ENCODE peak calls at places on chromosomes 16 and 17, in four cellular contexts. I is AG04450, K is lower lobe of right lung, B is IMR-90. H is an unnamed sample.

GRCh38 chr16:14249291-14250032 is 178.3 kb downstream of the MRTFB start:
- DNase-seq in I (no peak), K (no peak), B (peak), H (peak)

GRCh38 chr16:27326738-27327585 is 13.2 kb downstream of the IL4R start:
- DNase-seq in I (peak), K (peak), B (peak), H (peak)

GRCh38 chr17:4514206-4514605 is 15.5 kb downstream of the SPNS2 start:
- DNase-seq in I (no peak), K (peak), B (no peak), H (no peak)

GRCh38 chr16:86462334-86463084 is 47.8 kb upstream of the FOXF1 start:
- DNase-seq in I (peak), K (no peak), B (peak), H (no peak)

GRCh38 chr17:7712111-7712771 is 5.3 kb upstream of the DNAH2 start:
- DNase-seq in I (no peak), K (no peak), B (no peak), H (no peak)

GRCh38 chr17:74045608-74046007 is 157.9 kb upstream of the RPL38 start:
- DNase-seq in I (no peak), K (no peak), B (no peak), H (no peak)

GRCh38 chr17:3667366-3668278 is 756 bp downstream of the TAX1BP3 start:
- DNase-seq in I (peak), K (peak), B (peak), H (peak)

GRCh38 chr17:61431594-61432311 is 20.5 kb upstream of the TBX4 start:
- DNase-seq in I (no peak), K (no peak), B (peak), H (no peak)

GRCh38 chr17:4772235-4772613 is 538 bp downstream of the TM4SF5 start:
- DNase-seq in I (no peak), K (no peak), B (no peak), H (no peak)

GRCh38 chr16:83890359-83890758 is 8.6 kb upstream of the MLYCD start:
- DNase-seq in I (no peak), K (no peak), B (no peak), H (no peak)

GRCh38 chr16:66485361-66485760 is 58.3 kb downstream of the BEAN1 start:
- DNase-seq in I (no peak), K (no peak), B (no peak), H (no peak)

GRCh38 chr17:17782425-17783120 is 54.2 kb downstream of the SREBF1 start:
- DNase-seq in I (no peak), K (no peak), B (no peak), H (no peak)

GRCh38 chr17:32546031-32546444 is 59.2 kb downstream of the CDK5R1 start:
- DNase-seq in I (no peak), K (no peak), B (no peak), H (no peak)

GRCh38 chr17:68289473-68289872 is 1.5 kb downstream of the SLC16A6 start:
- DNase-seq in I (no peak), K (no peak), B (no peak), H (no peak)

GRCh38 chr17:82740906-82741759 is 5.7 kb downstream of the FN3K start:
- DNase-seq in I (no peak), K (peak), B (no peak), H (no peak)

GRCh38 chr17:82734987-82735866 is at the start of gene FN3K:
- DNase-seq in I (peak), K (peak), B (peak), H (peak)

GRCh38 chr17:82737981-82738877 is 2.8 kb downstream of the FN3K start:
- DNase-seq in I (no peak), K (peak), B (peak), H (no peak)

GRCh38 chr17:82732118-82732743 is 3.2 kb upstream of the FN3K start:
- DNase-seq in I (no peak), K (no peak), B (no peak), H (no peak)

GRCh38 chr17:82736511-82737185 is 1.2 kb downstream of the FN3K start:
- DNase-seq in I (no peak), K (no peak), B (no peak), H (no peak)
- H3K4me3 ChIP-seq in I (no peak), K (peak), B (no peak), H (no peak)

GRCh38 chr17:58811301-58811700 is 55.6 kb downstream of the PPM1E start:
- DNase-seq in I (no peak), K (no peak), B (no peak), H (no peak)
- TF ChIP-seq CTCF in I (no peak), K (no peak), B (no peak), H (no peak)

GRCh38 chr16:284204-285120 is 1.5 kb downstream of the PDIA2 start:
- DNase-seq in I (no peak), K (no peak), B (no peak), H (no peak)
- H3K4me3 ChIP-seq in I (no peak), K (no peak), B (no peak), H (no peak)

GRCh38 chr16:55478827-55479559 is at the start of gene MMP2:
- DNase-seq in I (no peak), K (peak), B (peak), H (peak)
- TF ChIP-seq CTCF in I (no peak), K (no peak), B (no peak), H (no peak)

DNA sequence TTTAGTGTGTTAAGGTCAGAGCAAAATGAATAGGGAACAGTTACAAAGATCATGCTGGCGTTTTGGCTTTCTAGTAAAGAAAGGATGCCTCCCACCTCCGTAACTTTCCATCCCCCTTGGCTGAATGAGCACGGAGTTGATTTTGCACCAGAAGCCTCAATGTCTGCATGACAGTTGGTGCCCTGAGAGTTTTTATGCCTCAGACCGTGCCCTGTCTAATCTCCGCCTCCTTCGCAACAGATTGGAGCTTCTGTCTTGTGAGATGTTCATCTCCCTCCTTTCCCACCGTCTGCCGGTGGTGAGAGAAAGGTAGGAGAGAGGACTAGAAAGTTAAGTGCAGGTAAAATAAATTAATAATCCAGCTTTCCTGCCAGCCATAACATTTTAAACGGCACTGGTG is 1.9 kb downstream of the HS3ST4 start:
- DNase-seq in I (no peak), K (no peak), B (no peak), H (no peak)
- H3K4me3 ChIP-seq in I (no peak), K (no peak), B (no peak), H (no peak)

DNA sequence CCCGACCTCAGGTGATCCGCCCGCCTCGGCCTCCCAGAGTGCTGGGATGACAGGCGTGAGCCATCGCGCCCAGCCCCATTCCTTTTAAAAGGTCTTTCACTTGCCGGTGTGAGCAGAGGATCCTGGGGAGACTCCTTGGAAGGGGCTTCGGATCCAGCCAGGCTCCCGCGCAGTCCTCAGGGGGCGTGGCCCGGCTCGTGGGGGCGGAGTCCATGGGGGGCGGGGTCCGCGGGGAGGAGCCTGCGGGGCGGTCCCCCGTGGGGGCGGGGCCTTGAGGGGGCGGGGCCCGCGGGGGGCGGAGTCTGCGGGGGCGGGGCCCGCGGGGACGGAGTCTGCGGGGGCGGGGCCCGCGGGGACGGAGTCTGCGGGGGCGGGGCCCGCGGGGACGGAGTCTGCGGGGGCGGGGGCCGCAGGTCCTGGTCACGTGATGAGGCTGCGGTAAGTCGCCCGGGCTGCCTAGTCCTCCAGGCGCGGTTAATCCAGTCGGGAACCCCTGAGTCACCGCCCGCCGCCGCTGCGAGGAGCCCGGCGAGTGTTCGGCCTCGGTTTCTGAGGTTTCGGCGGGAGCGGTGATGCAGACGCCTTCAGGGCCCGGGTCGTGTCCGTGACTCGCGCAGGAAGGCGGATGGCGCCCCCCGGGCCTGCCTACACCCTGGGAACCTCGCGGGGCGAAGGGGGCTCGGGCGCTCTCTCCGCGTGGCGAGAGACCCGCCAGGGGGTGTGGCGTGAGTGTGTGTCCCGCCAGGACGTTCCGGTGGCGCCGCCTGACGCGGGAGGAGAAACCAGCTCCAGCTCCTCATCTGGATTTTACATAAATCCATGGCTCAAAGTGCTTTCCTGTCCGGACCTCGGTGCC is 23.6 kb upstream of the ABR start:
- DNase-seq in I (no peak), K (peak), B (peak), H (peak)
- TF ChIP-seq CTCF in I (no peak), K (no peak), B (no peak), H (no peak)